ENCODE peak calls at places on chromosome 20, in five cellular contexts. One of them, this sample, is unnamed.

GRCh38 chr20:33488201-33488600 is 1.7 kb upstream of the CBFA2T2 start:
- DNase-seq in foreskin fibroblast: no peak
- DNase-seq in HepG2: no peak
- DNase-seq in neural crest cell: no peak
- DNase-seq in psoas muscle: no peak
- DNase-seq in this sample: no peak

GRCh38 chr20:62048821-62049291 is 16.8 kb downstream of the TAF4 start:
- DNase-seq in neural crest cell: no peak
- DNase-seq in psoas muscle: no peak
- DNase-seq in foreskin fibroblast: no peak
- DNase-seq in HepG2: no peak
- DNase-seq in this sample: no peak

GRCh38 chr20:23419995-23420901 is 1.0 kb downstream of the NAPB start:
- DNase-seq in neural crest cell: no peak
- DNase-seq in foreskin fibroblast: peak
- DNase-seq in psoas muscle: peak
- DNase-seq in HepG2: peak
- DNase-seq in this sample: peak

GRCh38 chr20:59662856-59663512 is 58.6 kb downstream of the PHACTR3 start:
- DNase-seq in foreskin fibroblast: no peak
- DNase-seq in neural crest cell: no peak
- DNase-seq in psoas muscle: no peak
- DNase-seq in HepG2: no peak
- DNase-seq in this sample: no peak

GRCh38 chr20:25389858-25390537 is 637 bp downstream of the ABHD12 start:
- DNase-seq in foreskin fibroblast: peak
- DNase-seq in HepG2: no peak
- DNase-seq in psoas muscle: peak
- DNase-seq in neural crest cell: peak
- DNase-seq in this sample: no peak

GRCh38 chr20:63394069-63394468 is 32.9 kb upstream of the CHRNA4 start:
- DNase-seq in psoas muscle: no peak
- DNase-seq in foreskin fibroblast: peak
- DNase-seq in HepG2: no peak
- DNase-seq in neural crest cell: no peak
- DNase-seq in this sample: no peak

GRCh38 chr20:32682508-32682987 is 8.8 kb upstream of the C20orf203 start:
- DNase-seq in psoas muscle: no peak
- DNase-seq in foreskin fibroblast: no peak
- DNase-seq in neural crest cell: no peak
- DNase-seq in HepG2: no peak
- DNase-seq in this sample: no peak

GRCh38 chr20:18272451-18272850 is 15.9 kb upstream of the ZNF133 start:
- DNase-seq in foreskin fibroblast: peak
- DNase-seq in neural crest cell: no peak
- DNase-seq in HepG2: peak
- DNase-seq in psoas muscle: peak
- DNase-seq in this sample: peak

GRCh38 chr20:47956261-47956995 is 171.1 kb upstream of the SULF2 start:
- DNase-seq in foreskin fibroblast: no peak
- DNase-seq in neural crest cell: no peak
- DNase-seq in HepG2: no peak
- DNase-seq in psoas muscle: peak
- DNase-seq in this sample: no peak

GRCh38 chr20:5991623-5992441 is 41.4 kb downstream of the MCM8 start:
- DNase-seq in foreskin fibroblast: peak
- DNase-seq in neural crest cell: no peak
- DNase-seq in HepG2: no peak
- DNase-seq in psoas muscle: no peak
- DNase-seq in this sample: peak

GRCh38 chr20:38117635-38118034 is 47.4 kb downstream of the TGM2 start:
- DNase-seq in HepG2: peak
- DNase-seq in foreskin fibroblast: peak
- DNase-seq in neural crest cell: no peak
- DNase-seq in psoas muscle: no peak
- DNase-seq in this sample: peak

GRCh38 chr20:25356294-25356933 is 34.2 kb downstream of the ABHD12 start:
- DNase-seq in foreskin fibroblast: no peak
- DNase-seq in HepG2: no peak
- DNase-seq in neural crest cell: no peak
- DNase-seq in psoas muscle: no peak
- DNase-seq in this sample: no peak

GRCh38 chr20:58633161-58634035 is 17.7 kb upstream of the STX16 start:
- DNase-seq in HepG2: no peak
- DNase-seq in neural crest cell: no peak
- DNase-seq in psoas muscle: no peak
- DNase-seq in foreskin fibroblast: no peak
- DNase-seq in this sample: no peak

GRCh38 chr20:6708010-6708409 is 59.5 kb upstream of the BMP2 start:
- DNase-seq in foreskin fibroblast: peak
- DNase-seq in psoas muscle: peak
- DNase-seq in neural crest cell: no peak
- DNase-seq in HepG2: no peak
- DNase-seq in this sample: no peak

GRCh38 chr20:14677455-14677854 is 340.0 kb upstream of the FLRT3 start:
- DNase-seq in HepG2: no peak
- DNase-seq in neural crest cell: no peak
- DNase-seq in foreskin fibroblast: no peak
- DNase-seq in psoas muscle: no peak
- DNase-seq in this sample: no peak

GRCh38 chr20:32203556-32204484 is 3.7 kb downstream of the PLAGL2 start:
- DNase-seq in neural crest cell: no peak
- DNase-seq in foreskin fibroblast: no peak
- DNase-seq in HepG2: no peak
- DNase-seq in psoas muscle: no peak
- DNase-seq in this sample: no peak

GRCh38 chr20:63100401-63100925 is 93.7 kb upstream of the BHLHE23 start:
- DNase-seq in foreskin fibroblast: no peak
- DNase-seq in HepG2: no peak
- DNase-seq in psoas muscle: peak
- DNase-seq in neural crest cell: no peak
- DNase-seq in this sample: no peak

GRCh38 chr20:25005220-25005619 is 12.7 kb upstream of the APMAP start:
- DNase-seq in neural crest cell: no peak
- DNase-seq in HepG2: no peak
- DNase-seq in psoas muscle: peak
- DNase-seq in foreskin fibroblast: no peak
- DNase-seq in this sample: peak

GRCh38 chr20:17287998-17288397 is 61.2 kb downstream of the PCSK2 start:
- DNase-seq in HepG2: no peak
- DNase-seq in neural crest cell: no peak
- DNase-seq in psoas muscle: no peak
- DNase-seq in foreskin fibroblast: no peak
- DNase-seq in this sample: no peak

GRCh38 chr20:61125536-61126180 is 126.4 kb upstream of the CDH4 start:
- DNase-seq in HepG2: no peak
- DNase-seq in foreskin fibroblast: no peak
- DNase-seq in psoas muscle: no peak
- DNase-seq in neural crest cell: no peak
- DNase-seq in this sample: no peak

GRCh38 chr20:11214281-11214680 is 540.5 kb upstream of the JAG1 start:
- DNase-seq in psoas muscle: no peak
- DNase-seq in HepG2: no peak
- DNase-seq in foreskin fibroblast: no peak
- DNase-seq in neural crest cell: no peak
- DNase-seq in this sample: no peak

GRCh38 chr20:58569211-58570125 is 54.3 kb upstream of the APCDD1L start:
- DNase-seq in neural crest cell: no peak
- DNase-seq in HepG2: no peak
- DNase-seq in foreskin fibroblast: no peak
- DNase-seq in psoas muscle: no peak
- DNase-seq in this sample: no peak

GRCh38 chr20:20466341-20466879 is 98.5 kb downstream of the INSM1 start:
- DNase-seq in foreskin fibroblast: peak
- DNase-seq in HepG2: no peak
- DNase-seq in psoas muscle: no peak
- DNase-seq in neural crest cell: no peak
- DNase-seq in this sample: peak

GRCh38 chr20:25220810-25221591 is 25.5 kb downstream of the ENTPD6 start:
- DNase-seq in foreskin fibroblast: no peak
- DNase-seq in psoas muscle: peak
- DNase-seq in HepG2: no peak
- DNase-seq in neural crest cell: no peak
- DNase-seq in this sample: no peak

GRCh38 chr20:25294459-25295385 is 46.8 kb downstream of the PYGB start:
- DNase-seq in neural crest cell: peak
- DNase-seq in psoas muscle: peak
- DNase-seq in foreskin fibroblast: peak
- DNase-seq in HepG2: peak
- DNase-seq in this sample: peak

GRCh38 chr20:64093013-64093503 is 8.9 kb upstream of the LKAAEAR1 start:
- DNase-seq in neural crest cell: no peak
- DNase-seq in psoas muscle: no peak
- DNase-seq in foreskin fibroblast: no peak
- DNase-seq in HepG2: peak
- DNase-seq in this sample: no peak

GRCh38 chr20:62143118-62143975 is at the start of the genes PSMA7 and SS18L1:
- DNase-seq in psoas muscle: peak
- DNase-seq in neural crest cell: peak
- DNase-seq in HepG2: peak
- DNase-seq in foreskin fibroblast: peak
- DNase-seq in this sample: peak

GRCh38 chr20:48603116-48603818 is 224.5 kb downstream of the PREX1 start:
- DNase-seq in psoas muscle: peak
- DNase-seq in HepG2: no peak
- DNase-seq in neural crest cell: no peak
- DNase-seq in foreskin fibroblast: no peak
- DNase-seq in this sample: no peak

GRCh38 chr20:61699184-61700066 is 366.3 kb downstream of the TAF4 start:
- DNase-seq in foreskin fibroblast: no peak
- DNase-seq in HepG2: no peak
- DNase-seq in neural crest cell: no peak
- DNase-seq in psoas muscle: no peak
- DNase-seq in this sample: no peak

GRCh38 chr20:48785801-48786200 is 42.0 kb downstream of the PREX1 start:
- DNase-seq in neural crest cell: no peak
- DNase-seq in foreskin fibroblast: no peak
- DNase-seq in HepG2: no peak
- DNase-seq in psoas muscle: no peak
- DNase-seq in this sample: no peak

GRCh38 chr20:32278199-32278643 is 770 bp downstream of the KIF3B start:
- DNase-seq in foreskin fibroblast: no peak
- DNase-seq in HepG2: no peak
- DNase-seq in neural crest cell: no peak
- DNase-seq in psoas muscle: no peak
- DNase-seq in this sample: no peak

GRCh38 chr20:44914924-44915323 is 5.1 kb downstream of the PABPC1L start:
- DNase-seq in foreskin fibroblast: no peak
- DNase-seq in psoas muscle: no peak
- DNase-seq in neural crest cell: no peak
- DNase-seq in HepG2: no peak
- DNase-seq in this sample: no peak

GRCh38 chr20:25310921-25311728 is 63.2 kb downstream of the PYGB start:
- DNase-seq in HepG2: peak
- DNase-seq in psoas muscle: no peak
- DNase-seq in foreskin fibroblast: peak
- DNase-seq in neural crest cell: no peak
- DNase-seq in this sample: peak

DNA sequence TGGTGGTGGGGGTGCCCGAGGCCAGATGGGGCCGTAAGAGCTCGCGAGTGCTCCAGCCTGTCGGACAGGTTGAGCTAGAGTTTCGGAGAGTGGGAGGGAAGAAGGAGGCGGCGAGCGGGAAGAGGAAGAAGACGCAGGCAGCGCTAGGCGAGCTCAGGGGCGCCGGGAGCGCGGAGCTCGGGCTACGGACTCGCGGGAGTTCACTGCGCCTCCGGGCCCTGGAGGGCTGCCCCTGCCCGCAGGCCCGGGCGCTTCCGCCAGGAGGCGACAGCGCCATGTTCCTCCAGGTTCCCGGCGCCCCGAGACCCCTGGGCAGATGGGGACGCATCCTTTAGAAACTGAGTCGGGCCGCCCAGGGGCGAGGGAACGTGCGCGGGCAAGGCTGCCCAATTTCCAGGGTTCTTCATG is 984 bp downstream of the TFAP2C start:
- DNase-seq in foreskin fibroblast: peak
- DNase-seq in HepG2: no peak
- DNase-seq in neural crest cell: peak
- DNase-seq in psoas muscle: no peak
- DNase-seq in this sample: peak
- TF ChIP-seq CTCF in foreskin fibroblast: peak
- TF ChIP-seq CTCF in HepG2: peak
- TF ChIP-seq CTCF in neural crest cell: peak
- TF ChIP-seq CTCF in psoas muscle: no peak
- TF ChIP-seq CTCF in this sample: peak

DNA sequence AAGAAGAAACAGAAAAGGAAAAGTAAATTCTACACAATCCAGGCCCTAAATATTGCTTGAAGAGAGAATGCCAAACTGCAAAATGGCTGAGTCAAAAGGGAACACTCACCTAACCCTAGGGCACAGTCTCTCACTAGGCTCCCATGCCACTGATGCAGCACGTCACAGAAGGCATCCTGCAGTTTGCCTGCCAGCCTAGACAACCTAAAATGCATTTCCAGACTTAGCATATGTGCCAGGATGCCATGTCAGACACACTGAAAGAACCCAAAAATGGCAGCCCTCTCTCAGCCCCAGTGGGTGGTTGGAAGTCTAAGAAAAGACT is 10.6 kb upstream of the SIRPD start:
- DNase-seq in HepG2: peak
- DNase-seq in foreskin fibroblast: no peak
- DNase-seq in neural crest cell: no peak
- DNase-seq in psoas muscle: no peak
- DNase-seq in this sample: no peak
- TF ChIP-seq CTCF in HepG2: no peak
- TF ChIP-seq CTCF in foreskin fibroblast: no peak
- TF ChIP-seq CTCF in neural crest cell: no peak
- TF ChIP-seq CTCF in psoas muscle: no peak
- TF ChIP-seq CTCF in this sample: no peak

GRCh38 chr20:49899551-49900383 is 15.6 kb downstream of the SPATA2 start:
- DNase-seq in foreskin fibroblast: no peak
- DNase-seq in neural crest cell: no peak
- DNase-seq in HepG2: no peak
- DNase-seq in psoas muscle: no peak
- DNase-seq in this sample: no peak
- TF ChIP-seq CTCF in foreskin fibroblast: no peak
- TF ChIP-seq CTCF in neural crest cell: no peak
- TF ChIP-seq CTCF in HepG2: no peak
- TF ChIP-seq CTCF in psoas muscle: no peak
- TF ChIP-seq CTCF in this sample: no peak

DNA sequence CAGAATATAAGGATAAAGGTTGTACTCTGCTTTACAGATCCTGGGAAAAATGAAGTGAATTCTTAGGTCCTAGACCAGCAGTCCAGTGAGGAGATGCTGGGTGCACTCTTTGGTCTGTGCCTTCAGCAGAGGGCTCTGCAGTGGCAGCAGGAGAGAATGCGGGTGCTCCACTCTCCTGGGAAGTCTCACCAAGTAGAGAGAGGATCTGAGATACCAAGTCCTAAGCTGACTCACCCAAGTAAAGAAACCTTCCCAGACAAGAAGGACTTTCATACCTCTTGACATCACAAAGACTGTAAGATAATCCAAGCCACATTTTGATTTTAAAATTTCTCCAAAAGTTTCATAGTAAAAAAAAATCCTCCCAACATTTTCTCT is 116.9 kb upstream of the EMILIN3 start:
- DNase-seq in psoas muscle: no peak
- DNase-seq in neural crest cell: no peak
- DNase-seq in HepG2: no peak
- DNase-seq in foreskin fibroblast: peak
- DNase-seq in this sample: peak
- TF ChIP-seq CTCF in psoas muscle: no peak
- TF ChIP-seq CTCF in neural crest cell: no peak
- TF ChIP-seq CTCF in HepG2: no peak
- TF ChIP-seq CTCF in foreskin fibroblast: no peak
- TF ChIP-seq CTCF in this sample: no peak

GRCh38 chr20:43911066-43911465 is 3.6 kb upstream of the TOX2 start:
- DNase-seq in HepG2: no peak
- DNase-seq in psoas muscle: no peak
- DNase-seq in neural crest cell: no peak
- DNase-seq in foreskin fibroblast: peak
- DNase-seq in this sample: peak
- TF ChIP-seq CTCF in HepG2: no peak
- TF ChIP-seq CTCF in psoas muscle: no peak
- TF ChIP-seq CTCF in neural crest cell: no peak
- TF ChIP-seq CTCF in foreskin fibroblast: peak
- TF ChIP-seq CTCF in this sample: peak